ENCODE peak calls at places on chromosomes 13 and 19, in four cellular contexts. P is thoracic aorta, O is fibroblast of mammary gland, Z is lower leg skin. Y is an unnamed sample.
A peak's percentile ranks its signal among the peaks of the same experiment; 100 is the strongest.

GRCh38 chr13:41284512-41285288 is 21.3 kb upstream of the MTRF1 start:
- DNase-seq in P (no peak), O (peak; percentile 93), Z (no peak), Y (no peak)

GRCh38 chr19:49739933-49740332 is 23.2 kb downstream of the TSKS start:
- DNase-seq in P (no peak), O (peak; percentile 34), Z (no peak), Y (no peak)

GRCh38 chr19:2785244-2786000 is at the start of gene THOP1:
- DNase-seq in P (peak; percentile 97), O (peak; percentile 99), Z (peak; percentile 97), Y (peak; percentile 98)

GRCh38 chr19:36528921-36529518 is 949 bp upstream of the ZNF260 start:
- DNase-seq in P (no peak), O (no peak), Z (no peak), Y (no peak)

GRCh38 chr13:109744512-109745051 is 41.8 kb downstream of the IRS2 start:
- DNase-seq in P (no peak), O (peak; percentile 82), Z (no peak), Y (no peak)

GRCh38 chr13:40666905-40667621 is 622 bp upstream of the FOXO1 start:
- DNase-seq in P (no peak), O (no peak), Z (peak; percentile 56), Y (peak; percentile 35)

GRCh38 chr19:13492128-13492527 is 14.2 kb downstream of the CACNA1A start:
- DNase-seq in P (no peak), O (peak; percentile 69), Z (no peak), Y (no peak)

GRCh38 chr19:45995715-45996385 is 583 bp downstream of the CCDC61 start:
- DNase-seq in P (no peak), O (peak; percentile 54), Z (no peak), Y (no peak)

GRCh38 chr13:110444226-110444653 is 117.3 kb downstream of the RAB20 start:
- DNase-seq in P (no peak), O (peak; percentile 83), Z (no peak), Y (no peak)

GRCh38 chr13:97933736-97934135 is 19.7 kb upstream of the IPO5 start:
- DNase-seq in P (no peak), O (no peak), Z (no peak), Y (no peak)

GRCh38 chr19:16209266-16209665 is 11.6 kb downstream of the AP1M1 start:
- DNase-seq in P (no peak), O (no peak), Z (no peak), Y (no peak)

GRCh38 chr19:16207063-16207462 is 9.4 kb downstream of the AP1M1 start:
- DNase-seq in P (no peak), O (no peak), Z (no peak), Y (no peak)

GRCh38 chr19:16208847-16209246 is 11.1 kb downstream of the AP1M1 start:
- DNase-seq in P (no peak), O (no peak), Z (no peak), Y (no peak)

GRCh38 chr19:16207490-16208025 is 9.8 kb downstream of the AP1M1 start:
- DNase-seq in P (no peak), O (no peak), Z (no peak), Y (no peak)

GRCh38 chr19:16208064-16208759 is 10.5 kb downstream of the AP1M1 start:
- DNase-seq in P (no peak), O (no peak), Z (no peak), Y (no peak)
- TF ChIP-seq CTCF in P (no peak), O (no peak), Z (no peak), Y (no peak)

DNA sequence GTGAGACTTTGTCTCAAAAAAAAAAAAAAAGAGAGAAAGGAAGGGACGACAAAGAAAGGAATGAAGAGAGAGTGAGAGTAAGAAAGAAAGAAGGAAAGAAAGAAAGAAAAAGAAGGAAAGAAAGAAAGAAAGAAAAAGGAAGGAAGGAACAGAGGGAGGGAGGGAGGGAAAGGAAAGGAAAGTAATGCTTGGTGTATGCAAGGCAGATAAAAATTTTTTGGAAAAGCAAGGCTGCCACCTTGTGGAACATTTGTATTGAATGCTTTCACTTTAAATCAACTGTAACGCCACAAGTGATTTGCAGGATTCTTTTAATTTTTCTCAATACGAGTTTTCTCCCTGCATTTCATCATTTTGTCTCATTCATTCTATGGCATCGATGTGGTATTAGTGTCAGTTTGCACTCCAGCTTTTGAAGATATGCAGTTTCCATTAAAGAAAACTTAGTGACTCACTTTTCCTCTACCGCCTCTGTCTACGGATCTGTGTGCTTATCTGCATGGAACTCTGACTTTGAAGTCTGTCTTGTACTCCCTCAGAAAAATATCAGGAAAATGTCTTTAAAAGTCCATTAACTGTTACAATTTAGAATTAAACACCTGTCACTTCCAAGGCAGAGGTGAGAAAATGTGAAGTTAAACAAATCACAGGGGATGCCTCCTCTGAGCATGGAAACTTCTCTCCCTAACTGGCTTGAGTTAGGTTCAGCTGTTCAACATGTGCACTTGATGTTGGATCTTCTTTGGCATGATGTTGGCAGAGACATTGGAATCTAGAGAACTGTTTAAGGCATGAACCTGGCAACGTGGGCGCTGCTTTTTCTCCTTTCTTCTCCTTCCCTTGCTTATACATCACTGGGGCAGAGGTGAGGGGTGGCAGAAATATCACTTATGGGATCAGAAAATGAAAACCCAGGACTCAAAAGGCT is 20.0 kb upstream of the ZDHHC20 start:
- DNase-seq in P (no peak), O (peak; percentile 82), Z (peak; percentile 61), Y (peak; percentile 73)
- H3K4me3 ChIP-seq in P (peak overlapping the region; percentile 58), O (peak overlapping the region; percentile 16), Z (no peak overlapping the region), Y (peak overlapping the region; percentile 28)

GRCh38 chr13:78247362-78247761 is 328.7 kb upstream of the EDNRB start:
- DNase-seq in P (no peak), O (no peak), Z (no peak), Y (no peak)
- TF ChIP-seq CTCF in P (no peak), O (no peak), Z (no peak), Y (no peak)

GRCh38 chr19:7730286-7731217 is 1.4 kb downstream of the CLEC4G start:
- DNase-seq in P (no peak), O (no peak), Z (no peak), Y (no peak)

GRCh38 chr19:7731615-7732014 is 295 bp downstream of the CLEC4G start:
- DNase-seq in P (no peak), O (no peak), Z (no peak), Y (no peak)

GRCh38 chr19:7731218-7731595 is 703 bp downstream of the CLEC4G start:
- DNase-seq in P (no peak), O (no peak), Z (no peak), Y (no peak)

GRCh38 chr19:7729211-7729610 is 2.7 kb downstream of the CLEC4G start:
- DNase-seq in P (no peak), O (no peak), Z (no peak), Y (no peak)

GRCh38 chr19:7729831-7730285 is 2.1 kb downstream of the CLEC4G start:
- DNase-seq in P (no peak), O (no peak), Z (no peak), Y (no peak)
- H3K4me3 ChIP-seq in P (peak overlapping the region; percentile 23), O (no peak overlapping the region), Z (no peak overlapping the region), Y (no peak overlapping the region)

GRCh38 chr13:72896869-72897268 is 114.9 kb downstream of the PIBF1 start:
- DNase-seq in P (no peak), O (no peak), Z (no peak), Y (no peak)

GRCh38 chr13:72886272-72887062 is 104.5 kb downstream of the PIBF1 start:
- DNase-seq in P (no peak), O (peak; percentile 40), Z (no peak), Y (no peak)

GRCh38 chr13:72889496-72889895 is 107.6 kb downstream of the PIBF1 start:
- DNase-seq in P (no peak), O (no peak), Z (no peak), Y (no peak)

GRCh38 chr13:72890546-72890945 is 108.6 kb downstream of the PIBF1 start:
- DNase-seq in P (no peak), O (no peak), Z (no peak), Y (no peak)

DNA sequence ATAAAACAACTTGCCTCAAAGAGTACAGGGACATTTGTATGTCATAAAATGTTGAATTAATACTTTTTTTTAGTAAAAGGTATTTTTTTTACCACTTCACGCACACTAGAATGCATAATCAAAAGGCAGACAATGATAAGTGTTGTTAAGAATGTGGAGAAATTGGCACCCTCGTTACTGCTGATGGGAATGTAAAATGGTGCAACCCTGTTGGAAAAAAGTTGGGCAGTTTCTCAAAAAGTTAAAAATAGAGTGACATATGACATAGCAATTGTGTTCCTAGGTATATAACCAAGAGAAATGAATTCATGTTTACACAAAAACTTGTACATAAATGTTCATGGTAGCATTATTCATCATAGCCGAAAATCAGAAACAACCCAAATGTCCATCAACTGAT is 109.5 kb downstream of the PIBF1 start:
- DNase-seq in P (no peak), O (no peak), Z (no peak), Y (no peak)
- TF ChIP-seq CTCF in P (no peak), O (no peak), Z (no peak), Y (no peak)

DNA sequence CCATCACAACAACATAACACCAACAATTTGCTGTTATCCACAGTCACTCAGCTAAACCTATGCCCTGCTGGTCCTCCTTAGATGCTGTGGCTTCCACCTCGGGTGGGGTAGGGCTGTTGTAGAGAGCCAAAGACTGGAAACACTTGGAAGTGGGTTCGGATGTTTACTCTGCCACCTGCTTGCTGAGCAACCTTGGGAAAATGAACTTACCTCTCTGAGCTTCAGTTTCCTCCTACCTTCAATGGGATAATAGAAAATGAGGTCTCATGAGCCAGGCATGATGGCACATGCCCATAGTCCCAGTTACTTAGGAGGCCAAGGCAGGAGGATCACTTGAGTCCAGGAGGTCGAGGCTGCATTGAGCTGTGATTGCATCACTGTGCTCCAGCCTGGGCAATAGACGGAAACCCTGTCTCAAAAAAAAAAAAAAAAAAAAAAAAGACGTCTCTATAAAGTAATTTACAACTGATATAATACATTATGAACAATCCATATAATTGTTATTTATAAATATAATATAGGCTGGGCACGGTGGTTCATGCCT is 3.3 kb upstream of the SYCN start:
- DNase-seq in P (no peak), O (no peak), Z (no peak), Y (no peak)
- H3K4me3 ChIP-seq in P (no peak overlapping the region), O (no peak overlapping the region), Z (no peak overlapping the region), Y (no peak overlapping the region)

GRCh38 chr19:55165952-55166529 is 372 bp downstream of the DNAAF3 start:
- DNase-seq in P (no peak), O (peak; percentile 61), Z (no peak), Y (peak; percentile 70)
- TF ChIP-seq CTCF in P (no peak), O (peak; percentile 37), Z (no peak), Y (peak; percentile 65)

GRCh38 chr19:7941895-7942596 is 1.4 kb downstream of the TIMM44 start:
- DNase-seq in P (no peak), O (no peak), Z (no peak), Y (no peak)
- H3K4me3 ChIP-seq in P (peak overlapping the region; percentile 84), O (peak overlapping the region; percentile 93), Z (no peak overlapping the region), Y (peak overlapping the region; percentile 85)

GRCh38 chr19:1523412-1524205 is at the start of gene PLK5:
- DNase-seq in P (no peak), O (no peak), Z (no peak), Y (no peak)
- TF ChIP-seq CTCF in P (no peak), O (no peak), Z (no peak), Y (no peak)

Y was measured in heart right ventricle.